ENCODE peak calls at places on chromosomes 12 and 14, in four cellular contexts. F is uterus, A is stomach, G is IMR-90. V is an unnamed sample.

GRCh38 chr12:32983968-32984367 is 87.4 kb upstream of the PKP2 start:
- DNase-seq in F (no peak), G (no peak), A (no peak), V (no peak)

GRCh38 chr12:116236148-116236731 is 41.3 kb downstream of the MED13L start:
- DNase-seq in F (peak; percentile 39), A (peak; percentile 54), G (peak; percentile 54), V (peak; percentile 70)

GRCh38 chr12:90102957-90103652 is 394.5 kb upstream of the ATP2B1 start:
- DNase-seq in A (no peak), F (no peak), G (peak; percentile 53), V (no peak)

GRCh38 chr12:115990241-115990640 is 287.3 kb downstream of the MED13L start:
- DNase-seq in G (no peak), A (no peak), F (no peak), V (no peak)

GRCh38 chr14:58705066-58705465 is 67.3 kb downstream of the DACT1 start:
- DNase-seq in A (no peak), G (no peak), F (no peak), V (peak; percentile 33)

GRCh38 chr12:39764944-39765560 is 145.4 kb upstream of the ABCD2 start:
- DNase-seq in A (no peak), G (peak; percentile 58), F (no peak), V (no peak)

GRCh38 chr12:93740721-93741120 is 63.5 kb downstream of the CRADD start:
- DNase-seq in A (no peak), G (peak; percentile 6), F (no peak), V (no peak)

GRCh38 chr12:32535260-32535999 is 136.1 kb downstream of the FGD4 start:
- DNase-seq in A (peak; percentile 88), F (peak; percentile 47), G (peak; percentile 69), V (peak; percentile 57)

GRCh38 chr14:63777024-63777423 is 49.2 kb upstream of the SGPP1 start:
- DNase-seq in F (no peak), G (peak; percentile 69), A (no peak), V (no peak)

GRCh38 chr14:56590535-56590951 is 10.9 kb downstream of the TMEM260 start:
- DNase-seq in F (no peak), G (no peak), A (no peak), V (no peak)

GRCh38 chr12:8609061-8609570 is 3.5 kb downstream of the AICDA start:
- DNase-seq in G (peak; percentile 47), F (no peak), A (no peak), V (peak; percentile 22)

GRCh38 chr12:81627336-81628189 is 131.6 kb downstream of the PPFIA2 start:
- DNase-seq in F (no peak), G (peak; percentile 36), A (no peak), V (peak; percentile 35)

GRCh38 chr14:41606249-41607118 is at the start of gene LRFN5:
- DNase-seq in G (peak; percentile 49), A (no peak), F (peak; percentile 26), V (no peak)

GRCh38 chr12:48643011-48643410 is 39.0 kb downstream of the KANSL2 start:
- DNase-seq in A (no peak), G (no peak), F (no peak), V (no peak)

GRCh38 chr12:48640428-48640827 is 41.6 kb downstream of the KANSL2 start:
- DNase-seq in F (no peak), G (no peak), A (no peak), V (no peak)

GRCh38 chr12:48640854-48641253 is 41.2 kb downstream of the KANSL2 start:
- DNase-seq in A (no peak), F (no peak), G (no peak), V (no peak)
- H3K9me3 ChIP-seq in A (no peaks in the 10 kb centered on the region), F (no peaks in the 10 kb centered on the region), G (no peaks in the 10 kb centered on the region), V (no peaks in the 10 kb centered on the region)

GRCh38 chr12:14803830-14804160 is 325 bp downstream of the C12orf60 start:
- DNase-seq in F (no peak), G (no peak), A (no peak), V (no peak)
- TF ChIP-seq POLR2A in F (no peak), G (no peak), A (no peak), V (no peak)

GRCh38 chr14:103126088-103126872 is 3.0 kb downstream of the TNFAIP2 start:
- DNase-seq in A (no peak), G (no peak), F (peak; percentile 36), V (no peak)
- H3K4me1 ChIP-seq in A (peaks cover 97% of the 10 kb centered on the region), G (peaks cover 22% of the 10 kb centered on the region), F (no peaks in the 10 kb centered on the region), V (peaks cover 2% of the 10 kb centered on the region)

GRCh38 chr12:133236556-133236955 is 879 bp upstream of the ANHX start:
- DNase-seq in A (no peak), F (no peak), G (no peak), V (no peak)
- H3K9me3 ChIP-seq in A (peaks cover 50% of the 10 kb centered on the region), F (no peaks in the 10 kb centered on the region), G (peaks cover 47% of the 10 kb centered on the region), V (no peaks in the 10 kb centered on the region)

GRCh38 chr14:102089621-102090343 is 2.9 kb upstream of the HSP90AA1 start:
- DNase-seq in F (no peak), G (no peak), A (no peak), V (no peak)

GRCh38 chr14:102087762-102088011 is 843 bp upstream of the HSP90AA1 start:
- DNase-seq in A (no peak), F (no peak), G (no peak), V (no peak)

GRCh38 chr14:102086346-102086971 is 385 bp downstream of the HSP90AA1 start:
- DNase-seq in A (peak; percentile 55), F (peak; percentile 45), G (peak; percentile 68), V (no peak)

GRCh38 chr14:102086972-102087761 is at the start of gene HSP90AA1:
- DNase-seq in A (peak; percentile 95), G (peak; percentile 88), F (peak; percentile 93), V (peak; percentile 91)

DNA sequence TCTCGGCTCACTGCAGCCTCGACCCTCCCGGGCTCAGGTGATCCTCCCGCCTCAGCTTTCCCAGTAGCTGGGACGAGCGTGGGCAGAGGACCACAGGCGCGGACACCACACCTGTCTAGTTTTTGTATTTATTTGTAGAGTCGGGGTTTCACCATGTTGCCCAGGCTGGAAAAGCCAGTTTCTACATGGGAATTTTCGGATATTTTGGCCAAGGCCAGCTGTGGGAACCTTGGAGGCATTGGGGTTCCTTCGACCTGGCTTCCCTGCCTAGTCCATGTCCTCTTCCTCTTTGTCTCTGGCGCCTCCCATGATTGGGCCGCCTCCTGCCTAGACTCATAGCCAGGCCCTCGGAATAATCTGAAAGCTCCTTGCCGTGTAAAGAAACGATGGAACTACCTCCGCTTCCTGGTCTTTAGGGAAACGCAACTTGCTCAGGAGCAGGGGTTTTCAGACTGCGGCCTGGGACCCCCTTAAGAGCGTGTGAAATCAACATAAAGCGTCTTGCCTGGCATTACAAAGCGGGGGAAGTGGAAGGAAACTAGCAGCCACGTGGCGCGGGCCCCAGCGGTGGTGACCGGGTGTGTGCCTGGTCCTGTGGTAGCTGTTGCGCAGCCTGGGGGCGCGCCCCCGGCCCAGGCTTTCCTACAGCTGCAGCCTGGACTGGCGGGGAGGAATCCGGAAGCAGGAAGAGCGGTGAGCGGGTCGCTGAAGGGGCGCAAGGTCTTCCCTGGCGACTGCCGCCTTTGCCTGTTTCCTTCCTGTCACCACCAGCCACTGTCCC is 1.4 kb upstream of the HSP90AA1 start:
- DNase-seq in A (peak; percentile 51), G (no peak), F (peak; percentile 46), V (peak; percentile 43)
- TF ChIP-seq POLR2A in A (no peak), G (no peak), F (no peak), V (no peak)

GRCh38 chr14:74933925-74934435 is 10.9 kb upstream of the RPS6KL1 start:
- DNase-seq in A (no peak), G (no peak), F (no peak), V (no peak)
- H3K4me1 ChIP-seq in A (peaks cover 12% of the 10 kb centered on the region), G (peaks cover 13% of the 10 kb centered on the region), F (no peaks in the 10 kb centered on the region), V (peaks cover 35% of the 10 kb centered on the region)

V was measured in tibial nerve.